ENCODE peak calls at places on chromosomes 16 and 17, in four cellular contexts. V is H7, M is astrocyte of the cerebellum, K is fibroblast of lung. O is an unnamed sample.
A peak's percentile ranks its signal among the peaks of the same experiment; 100 is the strongest.

GRCh38 chr16:89583197-89583894 is 7.8 kb downstream of the CPNE7 start:
- DNase-seq in V (peak; percentile 67), M (no peak), K (no peak), O (no peak)

GRCh38 chr17:62150471-62150870 is 85.4 kb upstream of the MED13 start:
- DNase-seq in V (no peak), M (no peak), K (no peak), O (no peak)

GRCh38 chr17:41691031-41691777 is 2.5 kb downstream of the EIF1 start:
- DNase-seq in V (no peak), M (no peak), K (no peak), O (peak; percentile 56)

GRCh38 chr16:15856901-15857778 is at the start of gene MYH11:
- DNase-seq in V (peak; percentile 87), M (no peak), K (no peak), O (no peak)

GRCh38 chr17:72604518-72604917 is 483.7 kb downstream of the SOX9 start:
- DNase-seq in V (no peak), M (no peak), K (no peak), O (no peak)

GRCh38 chr17:81032641-81033422 is 2.1 kb upstream of the BAIAP2 start:
- DNase-seq in V (no peak), M (no peak), K (no peak), O (no peak)

GRCh38 chr16:57382535-57383275 is 10.4 kb downstream of the CX3CL1 start:
- DNase-seq in V (peak; percentile 58), M (no peak), K (no peak), O (no peak)

GRCh38 chr16:56950455-56950854 is 11.3 kb upstream of the CETP start:
- DNase-seq in V (no peak), M (no peak), K (no peak), O (no peak)

GRCh38 chr17:10062757-10063385 is 135.5 kb downstream of the GAS7 start:
- DNase-seq in V (peak; percentile 36), M (no peak), K (no peak), O (no peak)

GRCh38 chr17:336110-337021 is 16.2 kb downstream of the RPH3AL start:
- DNase-seq in V (peak; percentile 80), M (no peak), K (no peak), O (peak; percentile 67)

GRCh38 chr16:87580855-87581261 is 21.4 kb upstream of the JPH3 start:
- DNase-seq in V (no peak), M (no peak), K (peak; percentile 93), O (no peak)

GRCh38 chr17:80874866-80875445 is 116.7 kb upstream of the CHMP6 start:
- DNase-seq in V (peak; percentile 23), M (no peak), K (no peak), O (no peak)

GRCh38 chr16:87297918-87298631 is 19.1 kb downstream of the C16orf95 start:
- DNase-seq in V (peak; percentile 93), M (no peak), K (no peak), O (peak; percentile 33)

GRCh38 chr17:14942511-14943185 is 322.5 kb downstream of the PMP22 start:
- DNase-seq in V (no peak), M (no peak), K (no peak), O (no peak)

GRCh38 chr16:19236561-19236960 is 49.0 kb upstream of the CLEC19A start:
- DNase-seq in V (no peak), M (no peak), K (no peak), O (no peak)

GRCh38 chr16:79679334-79679733 is 78.8 kb upstream of the MAF start:
- DNase-seq in V (no peak), M (no peak), K (no peak), O (no peak)
- H3K4me3 ChIP-seq in V (no peak overlapping the region), M (no peak overlapping the region), K (no peak overlapping the region), O (no peak overlapping the region)

DNA sequence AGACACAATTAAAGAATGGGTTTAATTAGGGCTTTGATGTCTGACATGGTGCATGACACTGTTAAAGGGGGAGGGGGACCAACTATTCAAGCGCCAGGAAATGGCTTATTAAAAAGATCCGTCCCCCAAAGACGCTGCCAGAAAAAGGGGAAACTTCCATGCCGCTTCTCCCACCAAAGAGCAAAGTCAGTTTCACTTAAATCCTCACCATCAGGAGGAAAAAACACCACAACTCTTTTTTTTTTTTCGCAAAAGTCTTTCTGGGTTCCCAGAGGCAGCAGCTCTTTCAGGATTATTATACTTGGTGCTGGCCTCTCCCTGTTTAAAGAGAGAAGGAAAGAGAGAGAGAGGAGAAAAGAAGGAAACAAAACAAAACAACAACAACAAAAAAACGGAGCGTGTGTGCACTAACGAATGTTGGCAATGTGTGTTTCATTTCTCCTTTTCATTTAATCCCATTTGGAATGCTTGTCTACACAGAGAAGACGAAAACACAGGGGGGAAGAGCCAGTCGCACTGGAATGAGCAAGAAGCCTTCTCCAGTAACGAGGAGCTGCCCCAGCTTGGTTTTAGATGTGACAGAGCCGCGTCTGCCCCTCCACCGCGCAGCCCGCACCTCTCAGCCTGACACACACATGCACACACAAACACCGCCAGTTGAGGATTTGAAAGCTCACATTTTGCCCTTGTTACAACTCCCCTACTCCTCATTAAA is 32.6 kb upstream of the AXIN2 start:
- DNase-seq in V (peak; percentile 71), M (no peak), K (peak; percentile 43), O (no peak)
- H3K4me3 ChIP-seq in V (no peak overlapping the region), M (peak overlapping the region; percentile 21), K (peak overlapping the region; percentile 14), O (peak overlapping the region; percentile 9)

GRCh38 chr17:51164911-51165679 is 1.1 kb upstream of the NME2 start:
- DNase-seq in V (peak; percentile 62), M (no peak), K (peak; percentile 13), O (no peak)
- H3K4me3 ChIP-seq in V (peak overlapping the region; percentile 97), M (peak overlapping the region; percentile 77), K (no peak overlapping the region), O (no peak overlapping the region)

GRCh38 chr16:1431497-1432270 is 806 bp downstream of the PERCC1 start:
- DNase-seq in V (peak; percentile 57), M (no peak), K (no peak), O (no peak)
- H3K4me3 ChIP-seq in V (no peak overlapping the region), M (no peak overlapping the region), K (no peak overlapping the region), O (peak overlapping the region; percentile 24)

GRCh38 chr17:31509805-31510177 is 118.3 kb downstream of the RAB11FIP4 start:
- DNase-seq in V (no peak), M (no peak), K (no peak), O (no peak)
- H3K4me3 ChIP-seq in V (no peak overlapping the region), M (no peak overlapping the region), K (no peak overlapping the region), O (peak overlapping the region; percentile 62)

O was measured in naive thymus-derived CD4-positive, alpha-beta T cell.